ENCODE peak calls at places on chromosomes 7 and 10, in seven cellular contexts. V is activated T-cell treated with anti-CD3 and anti-CD28 coated beads for 24 hours; E is dermis blood vessel endothelial cell; B is DMS53; I is memory B cell; Q is CD8-positive, alpha-beta memory T cell; L is amniotic stem cell. C is an unnamed sample.

GRCh38 chr7:17444673-17445072 is 146.2 kb downstream of the AHR start:
- DNase-seq in V (no peak), E (peak), B (peak), I (no peak), Q (no peak), L (no peak), C (peak)

GRCh38 chr10:119267384-119267783 is 60.0 kb downstream of the GRK5 start:
- DNase-seq in V (no peak), E (no peak), B (no peak), I (no peak), Q (no peak), L (no peak), C (no peak)

GRCh38 chr7:77727527-77727926 is 31.3 kb downstream of the RSBN1L start:
- DNase-seq in V (no peak), E (peak), B (peak), I (no peak), Q (no peak), L (no peak), C (no peak)

GRCh38 chr10:28293238-28294168 is 9.4 kb downstream of the MPP7 start:
- DNase-seq in V (no peak), E (no peak), B (no peak), I (no peak), Q (no peak), L (no peak), C (no peak)

GRCh38 chr7:101099969-101100781 is 14.9 kb downstream of the TRIM56 start:
- DNase-seq in V (peak), E (peak), B (peak), I (no peak), Q (no peak), L (peak), C (peak)

GRCh38 chr7:95916573-95917371 is 144.4 kb downstream of the DYNC1I1 start:
- DNase-seq in V (peak), E (peak), B (peak), I (peak), Q (peak), L (peak), C (peak)

GRCh38 chr10:11863353-11864105 is 40.4 kb downstream of the PROSER2 start:
- DNase-seq in V (peak), E (no peak), B (peak), I (no peak), Q (peak), L (no peak), C (no peak)

GRCh38 chr7:1940402-1940786 is 270.3 kb downstream of the ELFN1 start:
- DNase-seq in V (peak), E (no peak), B (no peak), I (peak), Q (peak), L (no peak), C (no peak)

GRCh38 chr10:70912556-70912955 is 24.2 kb upstream of the PCBD1 start:
- DNase-seq in V (no peak), E (no peak), B (no peak), I (no peak), Q (no peak), L (no peak), C (no peak)

GRCh38 chr10:119542990-119543813 is 683 bp upstream of the RGS10 start:
- DNase-seq in V (peak), E (peak), B (peak), I (peak), Q (peak), L (no peak), C (peak)

GRCh38 chr10:116815641-116816415 is 33.5 kb upstream of the ENO4 start:
- DNase-seq in V (no peak), E (no peak), B (no peak), I (no peak), Q (no peak), L (no peak), C (no peak)

GRCh38 chr10:19098803-19099202 is 50.2 kb downstream of the MALRD1 start:
- DNase-seq in V (no peak), E (no peak), B (no peak), I (no peak), Q (no peak), L (no peak), C (no peak)

GRCh38 chr7:27108390-27109127 is 6.1 kb upstream of the HOXA2 start:
- DNase-seq in V (no peak), E (peak), B (peak), I (no peak), Q (no peak), L (no peak), C (no peak)

GRCh38 chr10:116748041-116748440 is 5.7 kb upstream of the HSPA12A start:
- DNase-seq in V (no peak), E (no peak), B (peak), I (no peak), Q (no peak), L (no peak), C (peak)

GRCh38 chr10:14450041-14450491 is 119.3 kb upstream of the FRMD4A start:
- DNase-seq in V (no peak), E (no peak), B (no peak), I (no peak), Q (no peak), L (no peak), C (peak)

GRCh38 chr10:14032406-14032998 is 298.2 kb downstream of the FRMD4A start:
- DNase-seq in V (peak), E (peak), B (peak), I (peak), Q (peak), L (no peak), C (no peak)

GRCh38 chr10:75987610-75988009 is 556.2 kb downstream of the LRMDA start:
- DNase-seq in V (no peak), E (no peak), B (no peak), I (no peak), Q (no peak), L (peak), C (peak)

GRCh38 chr10:125448596-125448995 is 234.4 kb downstream of the TEX36 start:
- DNase-seq in V (no peak), E (peak), B (peak), I (no peak), Q (no peak), L (no peak), C (peak)

GRCh38 chr10:15120523-15120922 is 23.4 kb downstream of the RPP38 start:
- DNase-seq in V (no peak), E (no peak), B (no peak), I (no peak), Q (no peak), L (no peak), C (peak)

GRCh38 chr7:80218723-80219122 is 84.1 kb downstream of the GNAI1 start:
- DNase-seq in V (no peak), E (peak), B (peak), I (no peak), Q (no peak), L (peak), C (peak)

GRCh38 chr7:45677311-45677900 is 103.2 kb downstream of the ADCY1 start:
- DNase-seq in V (no peak), E (no peak), B (no peak), I (no peak), Q (no peak), L (no peak), C (no peak)

C was measured in GM03348.